ENCODE peak calls at places on chromosomes 16 and 17, in six cellular contexts. One of them, this sample, is unnamed.

GRCh38 chr17:4074831-4075495 is 67.9 kb downstream of the ZZEF1 start:
- DNase-seq in SK-N-SH: peak; percentile 61
- DNase-seq in HepG2: peak; percentile 46
- DNase-seq in GM23338: peak; percentile 73
- DNase-seq in sigmoid colon: no peak
- DNase-seq in HL-60: no peak
- DNase-seq in this sample: no peak

GRCh38 chr16:89315791-89316581 is 98.5 kb downstream of the ZNF778 start:
- DNase-seq in SK-N-SH: no peak
- DNase-seq in HepG2: peak; percentile 29
- DNase-seq in GM23338: no peak
- DNase-seq in sigmoid colon: no peak
- DNase-seq in HL-60: peak; percentile 35
- DNase-seq in this sample: no peak

GRCh38 chr16:2782583-2783351 is 4.6 kb downstream of the PRSS33 start:
- DNase-seq in SK-N-SH: no peak
- DNase-seq in HepG2: no peak
- DNase-seq in GM23338: peak; percentile 55
- DNase-seq in sigmoid colon: peak; percentile 55
- DNase-seq in HL-60: no peak
- DNase-seq in this sample: no peak

GRCh38 chr17:31269178-31269577 is 27.9 kb downstream of the OMG start:
- DNase-seq in SK-N-SH: no peak
- DNase-seq in HepG2: peak; percentile 36
- DNase-seq in GM23338: no peak
- DNase-seq in sigmoid colon: no peak
- DNase-seq in HL-60: no peak
- DNase-seq in this sample: no peak

GRCh38 chr17:55303008-55303493 is 38.3 kb downstream of the HLF start:
- DNase-seq in SK-N-SH: no peak
- DNase-seq in HepG2: no peak
- DNase-seq in GM23338: no peak
- DNase-seq in sigmoid colon: no peak
- DNase-seq in HL-60: no peak
- DNase-seq in this sample: no peak

GRCh38 chr16:28873543-28874201 is 4.6 kb upstream of the ATP2A1 start:
- DNase-seq in SK-N-SH: peak; percentile 84
- DNase-seq in HepG2: no peak
- DNase-seq in GM23338: peak; percentile 78
- DNase-seq in sigmoid colon: no peak
- DNase-seq in HL-60: no peak
- DNase-seq in this sample: no peak

GRCh38 chr16:22188595-22189442 is 17.3 kb upstream of the EEF2K start:
- DNase-seq in SK-N-SH: peak; percentile 73
- DNase-seq in HepG2: peak; percentile 85
- DNase-seq in GM23338: peak; percentile 87
- DNase-seq in sigmoid colon: peak; percentile 88
- DNase-seq in HL-60: no peak
- DNase-seq in this sample: peak; percentile 86

GRCh38 chr16:89436362-89436761 is 54.0 kb downstream of the ANKRD11 start:
- DNase-seq in SK-N-SH: no peak
- DNase-seq in HepG2: no peak
- DNase-seq in GM23338: no peak
- DNase-seq in sigmoid colon: no peak
- DNase-seq in HL-60: no peak
- DNase-seq in this sample: no peak

GRCh38 chr17:38442548-38442947 is 14.3 kb downstream of the ARHGAP23 start:
- DNase-seq in SK-N-SH: no peak
- DNase-seq in HepG2: no peak
- DNase-seq in GM23338: no peak
- DNase-seq in sigmoid colon: no peak
- DNase-seq in HL-60: no peak
- DNase-seq in this sample: no peak

GRCh38 chr17:2815781-2816185 is 19.5 kb downstream of the RAP1GAP2 start:
- DNase-seq in SK-N-SH: no peak
- DNase-seq in HepG2: no peak
- DNase-seq in GM23338: peak; percentile 72
- DNase-seq in sigmoid colon: no peak
- DNase-seq in HL-60: no peak
- DNase-seq in this sample: no peak

DNA sequence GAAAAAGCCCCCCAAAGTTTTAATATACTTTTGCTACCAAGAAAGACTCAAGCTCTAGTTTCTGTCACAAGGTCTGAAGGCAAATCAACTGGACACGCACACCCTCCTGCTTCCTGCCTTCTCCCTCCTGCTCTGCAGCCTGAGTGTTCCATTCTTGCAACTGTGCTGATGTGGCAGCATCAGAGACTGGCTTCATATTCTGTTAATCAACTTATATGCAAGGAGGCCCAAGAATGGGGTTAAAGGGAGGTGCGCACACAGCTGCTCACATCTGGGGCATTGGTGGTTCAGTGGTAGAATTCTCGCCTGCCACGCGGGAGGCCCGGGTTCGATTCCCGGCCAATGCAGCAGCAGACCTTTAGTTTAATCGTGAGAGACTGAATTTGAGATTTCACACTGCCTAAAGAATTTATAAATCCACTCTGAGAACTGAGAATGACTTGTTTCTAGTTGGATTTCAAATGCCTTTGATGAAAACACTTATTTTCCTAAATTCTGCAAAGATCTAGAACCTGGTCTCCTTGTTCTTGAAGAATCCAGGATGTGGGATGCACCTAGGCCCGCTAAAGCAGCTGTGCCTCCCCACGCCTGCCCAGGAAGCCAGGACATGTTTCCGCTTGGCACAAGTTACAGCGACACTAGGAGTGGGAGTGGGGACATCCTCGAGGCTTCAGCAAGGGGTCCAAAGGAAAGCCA is 11.6 kb downstream of the VAC14 start:
- DNase-seq in SK-N-SH: peak; percentile 36
- DNase-seq in HepG2: no peak
- DNase-seq in GM23338: no peak
- DNase-seq in sigmoid colon: peak; percentile 82
- DNase-seq in HL-60: no peak
- DNase-seq in this sample: no peak
- TF ChIP-seq POLR2AphosphoS5 in SK-N-SH: no peak
- TF ChIP-seq POLR2AphosphoS5 in HepG2: no peak
- TF ChIP-seq POLR2AphosphoS5 in GM23338: peak; percentile 43
- TF ChIP-seq POLR2AphosphoS5 in sigmoid colon: no peak
- TF ChIP-seq POLR2AphosphoS5 in HL-60: no peak
- TF ChIP-seq POLR2AphosphoS5 in this sample: no peak

GRCh38 chr16:81562926-81563325 is 118.3 kb downstream of the CMIP start:
- DNase-seq in SK-N-SH: no peak
- DNase-seq in HepG2: no peak
- DNase-seq in GM23338: no peak
- DNase-seq in sigmoid colon: no peak
- DNase-seq in HL-60: no peak
- DNase-seq in this sample: no peak

GRCh38 chr16:81564368-81565060 is 119.9 kb downstream of the CMIP start:
- DNase-seq in SK-N-SH: no peak
- DNase-seq in HepG2: no peak
- DNase-seq in GM23338: no peak
- DNase-seq in sigmoid colon: no peak
- DNase-seq in HL-60: no peak
- DNase-seq in this sample: no peak

GRCh38 chr16:81560979-81561657 is 116.5 kb downstream of the CMIP start:
- DNase-seq in SK-N-SH: no peak
- DNase-seq in HepG2: no peak
- DNase-seq in GM23338: no peak
- DNase-seq in sigmoid colon: no peak
- DNase-seq in HL-60: no peak
- DNase-seq in this sample: no peak

GRCh38 chr16:81565633-81566032 is 121.0 kb downstream of the CMIP start:
- DNase-seq in SK-N-SH: no peak
- DNase-seq in HepG2: no peak
- DNase-seq in GM23338: no peak
- DNase-seq in sigmoid colon: no peak
- DNase-seq in HL-60: no peak
- DNase-seq in this sample: no peak

DNA sequence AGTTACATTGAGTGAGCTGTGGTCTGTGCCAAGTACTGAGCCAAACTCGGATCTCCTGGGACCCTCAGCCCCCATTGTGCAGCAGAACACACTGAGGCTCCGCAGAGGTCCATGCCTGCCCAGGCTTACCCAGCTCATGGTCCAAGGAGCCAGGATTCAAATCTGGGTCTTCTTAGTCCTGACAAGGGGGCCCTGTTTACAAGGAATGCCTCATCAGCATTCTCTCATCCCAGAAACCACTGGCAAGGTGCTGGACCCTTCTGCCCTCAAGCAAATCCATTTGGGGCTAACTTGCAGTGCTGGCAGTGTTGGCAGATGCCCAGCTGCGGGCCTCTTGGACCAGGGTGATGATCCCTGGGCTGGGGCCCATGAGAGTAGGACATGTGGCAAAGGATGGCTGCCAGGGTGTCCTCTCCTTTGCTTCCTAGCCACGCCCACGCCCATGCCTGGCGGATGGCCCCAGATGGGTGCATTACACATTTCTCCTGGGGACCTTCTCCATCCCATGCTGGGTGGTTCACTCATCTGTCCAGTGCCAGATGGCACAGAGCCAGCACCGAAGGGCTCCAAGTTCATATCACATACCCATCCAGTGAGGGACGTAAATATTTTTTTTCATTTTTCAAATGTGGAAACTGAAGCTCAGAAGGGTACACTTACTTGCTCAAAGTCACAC is 117.7 kb downstream of the CMIP start:
- DNase-seq in SK-N-SH: no peak
- DNase-seq in HepG2: no peak
- DNase-seq in GM23338: no peak
- DNase-seq in sigmoid colon: no peak
- DNase-seq in HL-60: no peak
- DNase-seq in this sample: no peak
- H3K4me3 ChIP-seq in SK-N-SH: no peak overlapping the region
- H3K4me3 ChIP-seq in HepG2: no peak overlapping the region
- H3K4me3 ChIP-seq in GM23338: no peak overlapping the region
- H3K4me3 ChIP-seq in sigmoid colon: no peak overlapping the region
- H3K4me3 ChIP-seq in HL-60: no peak overlapping the region
- H3K4me3 ChIP-seq in this sample: no peak overlapping the region

GRCh38 chr16:47413041-47413440 is 47.8 kb downstream of the ITFG1 start:
- DNase-seq in SK-N-SH: no peak
- DNase-seq in HepG2: no peak
- DNase-seq in GM23338: no peak
- DNase-seq in sigmoid colon: no peak
- DNase-seq in HL-60: no peak
- DNase-seq in this sample: no peak

DNA sequence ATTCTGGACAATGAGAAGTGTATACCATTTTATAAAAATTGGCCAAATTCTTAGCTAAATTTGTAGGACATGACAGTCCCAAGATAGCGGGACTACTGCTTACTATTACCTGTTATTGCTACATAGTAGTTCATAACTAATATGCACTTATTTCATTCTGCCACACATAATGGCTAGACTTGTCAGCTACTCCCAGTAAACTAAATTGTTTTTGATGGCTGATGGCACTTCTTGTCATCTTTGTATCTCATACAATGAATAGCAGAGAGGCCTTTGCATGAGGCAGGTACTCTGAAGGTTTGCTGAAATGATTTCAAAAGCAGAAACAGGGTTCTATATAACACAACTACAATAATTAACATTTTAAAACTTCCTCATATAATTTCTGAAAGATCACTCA is 44.0 kb downstream of the ITFG1 start:
- DNase-seq in SK-N-SH: no peak
- DNase-seq in HepG2: no peak
- DNase-seq in GM23338: no peak
- DNase-seq in sigmoid colon: no peak
- DNase-seq in HL-60: no peak
- DNase-seq in this sample: no peak
- TF ChIP-seq POLR2AphosphoS5 in SK-N-SH: no peak
- TF ChIP-seq POLR2AphosphoS5 in HepG2: no peak
- TF ChIP-seq POLR2AphosphoS5 in GM23338: no peak
- TF ChIP-seq POLR2AphosphoS5 in sigmoid colon: no peak
- TF ChIP-seq POLR2AphosphoS5 in HL-60: no peak
- TF ChIP-seq POLR2AphosphoS5 in this sample: no peak

GRCh38 chr16:67184453-67185002 is 765 bp upstream of the MATCAP1 start:
- DNase-seq in SK-N-SH: peak; percentile 76
- DNase-seq in HepG2: no peak
- DNase-seq in GM23338: no peak
- DNase-seq in sigmoid colon: no peak
- DNase-seq in HL-60: no peak
- DNase-seq in this sample: no peak

GRCh38 chr16:67187175-67187900 is 2.6 kb downstream of the EXOC3L1 start:
- DNase-seq in SK-N-SH: no peak
- DNase-seq in HepG2: no peak
- DNase-seq in GM23338: no peak
- DNase-seq in sigmoid colon: no peak
- DNase-seq in HL-60: no peak
- DNase-seq in this sample: no peak

GRCh38 chr16:67185003-67185865 is 1.5 kb upstream of the MATCAP1 start:
- DNase-seq in SK-N-SH: peak; percentile 73
- DNase-seq in HepG2: peak; percentile 86
- DNase-seq in GM23338: peak; percentile 98
- DNase-seq in sigmoid colon: peak; percentile 96
- DNase-seq in HL-60: no peak
- DNase-seq in this sample: peak; percentile 82

GRCh38 chr16:67185866-67186134 is 2.0 kb upstream of the MATCAP1 start:
- DNase-seq in SK-N-SH: no peak
- DNase-seq in HepG2: no peak
- DNase-seq in GM23338: no peak
- DNase-seq in sigmoid colon: no peak
- DNase-seq in HL-60: no peak
- DNase-seq in this sample: no peak

GRCh38 chr16:67186550-67186950 is 2.8 kb upstream of the MATCAP1 start:
- DNase-seq in SK-N-SH: no peak
- DNase-seq in HepG2: no peak
- DNase-seq in GM23338: peak; percentile 58
- DNase-seq in sigmoid colon: no peak
- DNase-seq in HL-60: no peak
- DNase-seq in this sample: no peak
- H3K4me3 ChIP-seq in SK-N-SH: peak overlapping the region; percentile 36
- H3K4me3 ChIP-seq in HepG2: no peak overlapping the region
- H3K4me3 ChIP-seq in GM23338: no peak overlapping the region
- H3K4me3 ChIP-seq in sigmoid colon: no peak overlapping the region
- H3K4me3 ChIP-seq in HL-60: no peak overlapping the region
- H3K4me3 ChIP-seq in this sample: no peak overlapping the region

DNA sequence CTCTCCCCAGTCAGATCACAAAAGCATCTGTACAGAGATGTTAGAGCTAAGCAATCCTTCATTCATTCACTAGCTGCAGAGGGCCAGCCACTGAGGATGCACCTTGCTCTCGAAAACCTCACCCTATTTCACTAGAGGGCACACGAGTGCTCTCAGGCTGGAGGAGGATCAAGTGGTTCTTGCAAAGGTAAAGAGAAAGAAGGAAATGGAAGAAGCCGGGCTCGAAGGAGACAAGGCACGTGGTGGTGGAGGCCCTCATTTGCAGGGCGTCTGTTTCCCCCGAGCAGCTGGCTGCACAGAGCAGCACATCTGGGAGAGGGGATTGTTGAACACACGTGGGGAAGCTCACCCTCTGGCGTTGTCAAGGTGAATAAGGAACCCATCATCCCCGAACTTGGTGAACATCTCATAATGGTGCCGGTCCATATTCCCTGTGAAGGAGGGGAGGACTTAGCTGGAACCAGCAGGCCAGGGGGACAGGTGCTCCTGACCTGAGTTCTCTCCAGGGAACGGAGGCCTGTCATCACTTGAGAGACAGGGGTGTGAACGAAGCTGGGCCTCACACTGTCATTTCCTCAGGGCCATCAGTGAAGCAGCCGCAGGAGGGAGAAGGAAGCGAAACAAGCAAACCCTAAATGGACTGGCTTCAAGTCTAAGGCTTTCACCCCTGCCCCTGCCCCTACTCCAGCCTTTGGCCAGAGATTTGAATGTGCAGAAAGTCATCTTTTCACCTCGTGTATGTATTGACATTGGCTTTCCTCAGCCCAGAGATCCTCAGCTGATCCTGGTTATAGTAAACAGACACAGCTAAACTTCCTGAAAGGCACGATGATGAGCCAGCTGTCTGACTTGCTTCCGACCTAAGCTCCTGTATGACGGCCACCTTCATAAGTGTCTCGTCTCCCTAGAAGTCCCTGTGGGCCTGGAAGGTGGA is 27.6 kb downstream of the PRKAR1A start:
- DNase-seq in SK-N-SH: no peak
- DNase-seq in HepG2: peak; percentile 24
- DNase-seq in GM23338: peak; percentile 41
- DNase-seq in sigmoid colon: no peak
- DNase-seq in HL-60: no peak
- DNase-seq in this sample: no peak
- TF ChIP-seq POLR2AphosphoS5 in SK-N-SH: no peak
- TF ChIP-seq POLR2AphosphoS5 in HepG2: no peak
- TF ChIP-seq POLR2AphosphoS5 in GM23338: no peak
- TF ChIP-seq POLR2AphosphoS5 in sigmoid colon: no peak
- TF ChIP-seq POLR2AphosphoS5 in HL-60: no peak
- TF ChIP-seq POLR2AphosphoS5 in this sample: peak; percentile 7